ENCODE peak calls at places on chromosomes 5 and 9, in nine cellular contexts. I, F, R, G, Z, O, Y, D and X are unnamed samples.

GRCh38 chr9:135480071-135480941 is 724 bp downstream of the PPP1R26 start:
- DNase-seq in G (no peak), R (no peak), I (peak; percentile 54), Y (no peak), D (peak; percentile 40), O (no peak), Z (no peak), F (peak; percentile 41), X (no peak)

GRCh38 chr5:74945561-74946165 is 79.5 kb upstream of the FAM169A start:
- DNase-seq in R (no peak), D (no peak), Y (no peak), F (no peak), Z (no peak), I (no peak), G (peak; percentile 59), O (no peak), X (no peak)

GRCh38 chr9:107620801-107621200 is 131.2 kb upstream of the KLF4 start:
- DNase-seq in G (no peak), R (no peak), O (no peak), Y (no peak), Z (no peak), D (no peak), I (no peak), F (no peak), X (no peak)

GRCh38 chr9:78035369-78035993 is 3.9 kb upstream of the GNAQ start:
- DNase-seq in D (peak; percentile 41), Y (no peak), Z (peak; percentile 60), R (peak; percentile 35), O (peak; percentile 85), G (peak; percentile 55), I (peak; percentile 69), F (peak; percentile 69), X (peak; percentile 51)

GRCh38 chr5:36948041-36948440 is 71.5 kb downstream of the NIPBL start:
- DNase-seq in I (peak; percentile 57), O (no peak), Y (no peak), R (no peak), F (no peak), D (no peak), G (no peak), Z (no peak), X (no peak)

GRCh38 chr9:136086213-136086881 is 8.7 kb downstream of the NACC2 start:
- DNase-seq in O (no peak), D (no peak), I (no peak), F (no peak), R (no peak), Z (no peak), G (no peak), Y (no peak), X (no peak)

GRCh38 chr5:40688127-40688756 is 8.5 kb downstream of the PTGER4 start:
- DNase-seq in R (peak; percentile 89), G (peak; percentile 91), D (peak; percentile 46), O (peak; percentile 79), Y (peak; percentile 76), F (peak; percentile 87), I (peak; percentile 88), Z (no peak), X (peak; percentile 83)

GRCh38 chr5:54835642-54836041 is 149.8 kb downstream of the ESM1 start:
- DNase-seq in I (no peak), D (no peak), G (no peak), R (no peak), Y (no peak), Z (no peak), O (no peak), F (no peak), X (no peak)

GRCh38 chr5:143101740-143102386 is 301.6 kb downstream of the NR3C1 start:
- DNase-seq in Z (no peak), G (peak; percentile 77), R (no peak), O (no peak), I (no peak), F (no peak), D (no peak), Y (no peak), X (no peak)

GRCh38 chr5:134451618-134452505 is 40.2 kb upstream of the CDKN2AIPNL start:
- DNase-seq in Z (no peak), O (no peak), F (peak; percentile 60), I (peak; percentile 87), D (peak; percentile 16), Y (no peak), G (no peak), R (no peak), X (no peak)

GRCh38 chr5:35195472-35195852 is 34.8 kb downstream of the PRLR start:
- DNase-seq in R (no peak), D (no peak), Z (no peak), I (no peak), G (no peak), F (no peak), O (no peak), Y (no peak), X (no peak)

GRCh38 chr9:18281291-18281690 is 192.7 kb upstream of the ADAMTSL1 start:
- DNase-seq in D (no peak), I (no peak), F (no peak), R (no peak), Y (no peak), Z (no peak), O (no peak), G (no peak), X (no peak)

GRCh38 chr9:135403733-135404450 is 75.7 kb upstream of the PPP1R26 start:
- DNase-seq in I (no peak), Z (no peak), G (no peak), R (no peak), Y (no peak), D (no peak), F (no peak), O (no peak), X (no peak)

GRCh38 chr5:1480217-1480616 is 35.0 kb upstream of the SLC6A3 start:
- DNase-seq in R (no peak), I (no peak), F (no peak), O (no peak), G (no peak), Z (no peak), D (no peak), Y (no peak), X (no peak)

GRCh38 chr9:96508227-96508940 is 58.4 kb downstream of the HABP4 start:
- DNase-seq in Z (no peak), O (no peak), D (no peak), G (no peak), F (no peak), Y (no peak), R (no peak), I (no peak), X (no peak)

GRCh38 chr9:129075996-129076639 is 4.8 kb upstream of the DOLPP1 start:
- DNase-seq in Z (no peak), F (no peak), D (no peak), I (no peak), Y (no peak), R (no peak), G (no peak), O (no peak), X (no peak)

GRCh38 chr5:463952-464351 is 21.0 kb downstream of the EXOC3 start:
- DNase-seq in Z (no peak), F (no peak), Y (peak; percentile 90), R (peak; percentile 62), O (no peak), I (no peak), G (peak; percentile 72), D (no peak), X (peak; percentile 46)

GRCh38 chr9:69885474-69885929 is 64.9 kb downstream of the CFAP95 start:
- DNase-seq in O (no peak), F (peak; percentile 63), I (peak; percentile 96), G (no peak), Z (peak; percentile 24), D (no peak), Y (no peak), R (no peak), X (no peak)

GRCh38 chr5:132086277-132086794 is 12.7 kb downstream of the CSF2 start:
- DNase-seq in G (no peak), I (peak; percentile 99), Y (no peak), D (no peak), R (no peak), F (peak; percentile 98), O (no peak), Z (peak; percentile 65), X (no peak)

GRCh38 chr5:149664666-149665415 is 65.3 kb upstream of the PPARGC1B start:
- DNase-seq in Y (no peak), D (no peak), O (no peak), I (no peak), F (no peak), R (no peak), Z (no peak), G (no peak), X (no peak)

GRCh38 chr5:96652769-96653455 is 9.3 kb upstream of the CAST start:
- DNase-seq in Y (no peak), R (no peak), F (peak; percentile 54), D (no peak), Z (no peak), O (no peak), I (no peak), G (no peak), X (no peak)

GRCh38 chr5:95562282-95562681 is 7.4 kb downstream of the ARSK start:
- DNase-seq in Y (no peak), I (no peak), R (no peak), F (no peak), Z (no peak), D (no peak), O (no peak), G (no peak), X (no peak)

GRCh38 chr5:126628102-126628501 is 27.4 kb downstream of the PHAX start:
- DNase-seq in Y (no peak), O (no peak), I (no peak), G (no peak), R (no peak), Z (no peak), D (no peak), F (no peak), X (no peak)

GRCh38 chr9:38046669-38047300 is 22.2 kb downstream of the SHB start:
- DNase-seq in F (peak; percentile 91), Y (no peak), R (no peak), G (no peak), O (no peak), I (peak; percentile 85), Z (peak; percentile 61), D (no peak), X (no peak)

GRCh38 chr9:15132107-15132506 is 174.9 kb downstream of the TTC39B start:
- DNase-seq in D (no peak), O (no peak), Z (no peak), G (no peak), Y (no peak), I (no peak), F (no peak), R (no peak), X (no peak)

GRCh38 chr9:94135222-94135621 is 51.0 kb downstream of the PTPDC1 start:
- DNase-seq in O (no peak), G (no peak), F (no peak), D (no peak), R (no peak), Z (peak; percentile 67), I (peak; percentile 34), Y (no peak), X (no peak)

GRCh38 chr9:95024097-95024671 is 293.3 kb downstream of the FANCC start:
- DNase-seq in O (no peak), D (no peak), R (no peak), G (no peak), I (no peak), F (no peak), Y (no peak), Z (no peak), X (no peak)

GRCh38 chr9:86985132-86985531 is 37.8 kb upstream of the GAS1 start:
- DNase-seq in O (no peak), Y (no peak), Z (no peak), R (no peak), G (no peak), F (no peak), I (no peak), D (no peak), X (no peak)

GRCh38 chr5:42005561-42006153 is 80.6 kb downstream of the FBXO4 start:
- DNase-seq in G (no peak), R (no peak), I (peak; percentile 18), O (peak; percentile 9), D (no peak), Z (no peak), F (no peak), Y (no peak), X (no peak)

GRCh38 chr9:129412814-129413536 is 207.9 kb downstream of the C9orf50 start:
- DNase-seq in Y (peak; percentile 35), D (peak; percentile 72), O (peak; percentile 73), F (peak; percentile 56), Z (peak; percentile 42), I (peak; percentile 59), R (peak; percentile 52), G (peak; percentile 54), X (no peak)

GRCh38 chr9:24932785-24933184 is 387.1 kb upstream of the IZUMO3 start:
- DNase-seq in G (no peak), I (no peak), Z (no peak), O (no peak), F (no peak), D (no peak), R (no peak), Y (no peak), X (no peak)